ENCODE peak calls at places on chromosomes 7 and 10, in five cellular contexts. X is lower lobe of right lung, G is Peyer's patch, O is AG04450, V is tibial nerve. M is an unnamed sample.

GRCh38 chr7:108222236-108222892 is 92.2 kb upstream of the LAMB4 start:
- DNase-seq in O (no peak), X (no peak), V (no peak), G (no peak), M (no peak)

GRCh38 chr10:71203716-71204115 is 8.7 kb upstream of the UNC5B start:
- DNase-seq in G (no peak), O (no peak), X (no peak), V (no peak), M (no peak)

GRCh38 chr10:93462881-93463280 is 19.3 kb downstream of the MYOF start:
- DNase-seq in G (no peak), V (no peak), X (peak), O (no peak), M (no peak)

GRCh38 chr7:142459557-142459963 is 201.7 kb upstream of the PRSS58 start:
- DNase-seq in O (peak), X (no peak), V (no peak), G (no peak), M (no peak)

GRCh38 chr10:55180357-55180756 is 379.3 kb upstream of the PCDH15 start:
- DNase-seq in G (no peak), V (no peak), O (no peak), X (no peak), M (no peak)

GRCh38 chr7:140005754-140006503 is 56.8 kb downstream of the PARP12 start:
- DNase-seq in X (no peak), V (no peak), O (no peak), G (no peak), M (peak)

GRCh38 chr7:125934965-125935364 is 1005.3 kb upstream of the POT1 start:
- DNase-seq in X (no peak), G (no peak), V (no peak), O (no peak), M (no peak)

GRCh38 chr10:71950683-71951082 is 13.5 kb upstream of the CHST3 start:
- DNase-seq in V (no peak), X (no peak), G (no peak), O (no peak), M (no peak)

GRCh38 chr7:83267141-83267631 is 104.5 kb upstream of the PCLO start:
- DNase-seq in G (no peak), O (no peak), V (no peak), X (no peak), M (no peak)

GRCh38 chr10:71694567-71694968 is 25.0 kb downstream of the C10orf105 start:
- DNase-seq in V (no peak), X (peak), G (peak), O (no peak), M (no peak)

GRCh38 chr10:43044444-43045245 is 32.2 kb upstream of the RET start:
- DNase-seq in G (no peak), X (peak), V (peak), O (no peak), M (peak)

GRCh38 chr7:131327049-131327625 is 539 bp upstream of the MKLN1 start:
- DNase-seq in X (peak), V (no peak), O (no peak), G (peak), M (no peak)

GRCh38 chr7:48046458-48046857 is 11.1 kb downstream of the C7orf57 start:
- DNase-seq in O (no peak), G (no peak), V (no peak), X (no peak), M (no peak)

GRCh38 chr7:139830292-139830691 is 1.2 kb downstream of the TBXAS1 start:
- DNase-seq in O (no peak), X (no peak), G (no peak), V (no peak), M (no peak)

GRCh38 chr7:131188367-131189339 is 139.0 kb upstream of the MKLN1 start:
- DNase-seq in V (no peak), G (no peak), O (peak), X (no peak), M (no peak)

GRCh38 chr10:73649876-73650536 is 5.8 kb downstream of the SYNPO2L start:
- DNase-seq in G (no peak), O (no peak), X (no peak), V (no peak), M (no peak)

GRCh38 chr10:76583711-76584161 is 1053.9 kb downstream of the KCNMA1 start:
- DNase-seq in G (no peak), V (no peak), O (peak), X (no peak), M (no peak)

GRCh38 chr7:365593-365992 is 75.6 kb downstream of the FOXL3 start:
- DNase-seq in O (no peak), V (no peak), X (peak), G (no peak), M (no peak)

GRCh38 chr7:114589436-114589835 is 174.8 kb downstream of the FOXP2 start:
- DNase-seq in O (no peak), X (no peak), G (no peak), V (no peak), M (no peak)

GRCh38 chr10:57472823-57473619 is 794.7 kb downstream of the IPMK start:
- DNase-seq in V (no peak), O (no peak), X (no peak), G (no peak), M (no peak)

GRCh38 chr7:77866791-77867190 is 68.2 kb downstream of the PHTF2 start:
- DNase-seq in V (no peak), X (no peak), G (no peak), O (peak), M (no peak)

GRCh38 chr10:117860823-117861222 is 185.9 kb downstream of the RAB11FIP2 start:
- DNase-seq in O (no peak), G (no peak), X (no peak), V (no peak), M (no peak)

DNA sequence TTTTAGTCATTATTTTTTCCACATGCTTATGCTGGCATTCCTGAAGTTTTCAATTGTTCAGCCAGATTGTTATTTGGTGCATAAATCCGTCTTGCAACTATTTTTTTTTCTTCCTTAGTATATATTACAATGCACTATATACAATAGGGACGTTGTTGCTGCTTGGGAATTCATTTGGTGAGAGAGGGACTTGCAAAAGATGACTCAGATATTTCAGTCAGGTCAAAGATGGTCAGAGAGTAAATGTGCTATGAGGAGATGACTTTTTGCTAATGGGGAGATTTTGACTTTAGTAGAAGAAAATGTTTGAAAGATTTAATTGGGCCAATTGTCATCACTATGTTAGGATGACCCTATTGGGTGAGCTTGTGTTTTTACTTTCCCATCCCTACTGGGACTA is 348.4 kb upstream of the MTPN start:
- DNase-seq in O (no peak), X (no peak), V (no peak), G (no peak), M (no peak)
- TF ChIP-seq CTCF in O (no peak), X (no peak), V (no peak), G (no peak), M (no peak)

GRCh38 chr10:6841746-6842145 is 261.7 kb upstream of the PRKCQ start:
- DNase-seq in V (no peak), X (no peak), G (no peak), O (no peak), M (no peak)

GRCh38 chr10:6840093-6840763 is 260.2 kb upstream of the PRKCQ start:
- DNase-seq in O (no peak), V (no peak), X (no peak), G (no peak), M (no peak)

GRCh38 chr10:6840766-6841165 is 260.7 kb upstream of the PRKCQ start:
- DNase-seq in V (no peak), G (no peak), X (no peak), O (peak), M (no peak)

GRCh38 chr10:6833458-6834011 is 253.5 kb upstream of the PRKCQ start:
- DNase-seq in V (no peak), X (no peak), G (no peak), O (no peak), M (no peak)

GRCh38 chr10:6838118-6838517 is 258.0 kb upstream of the PRKCQ start:
- DNase-seq in G (no peak), O (no peak), V (no peak), X (no peak), M (no peak)
- TF ChIP-seq CTCF in G (no peak), O (no peak), V (no peak), X (peak), M (peak)

GRCh38 chr10:108913300-108913699 is 1010.0 kb downstream of the XPNPEP1 start:
- DNase-seq in G (no peak), X (no peak), O (no peak), V (no peak), M (no peak)

DNA sequence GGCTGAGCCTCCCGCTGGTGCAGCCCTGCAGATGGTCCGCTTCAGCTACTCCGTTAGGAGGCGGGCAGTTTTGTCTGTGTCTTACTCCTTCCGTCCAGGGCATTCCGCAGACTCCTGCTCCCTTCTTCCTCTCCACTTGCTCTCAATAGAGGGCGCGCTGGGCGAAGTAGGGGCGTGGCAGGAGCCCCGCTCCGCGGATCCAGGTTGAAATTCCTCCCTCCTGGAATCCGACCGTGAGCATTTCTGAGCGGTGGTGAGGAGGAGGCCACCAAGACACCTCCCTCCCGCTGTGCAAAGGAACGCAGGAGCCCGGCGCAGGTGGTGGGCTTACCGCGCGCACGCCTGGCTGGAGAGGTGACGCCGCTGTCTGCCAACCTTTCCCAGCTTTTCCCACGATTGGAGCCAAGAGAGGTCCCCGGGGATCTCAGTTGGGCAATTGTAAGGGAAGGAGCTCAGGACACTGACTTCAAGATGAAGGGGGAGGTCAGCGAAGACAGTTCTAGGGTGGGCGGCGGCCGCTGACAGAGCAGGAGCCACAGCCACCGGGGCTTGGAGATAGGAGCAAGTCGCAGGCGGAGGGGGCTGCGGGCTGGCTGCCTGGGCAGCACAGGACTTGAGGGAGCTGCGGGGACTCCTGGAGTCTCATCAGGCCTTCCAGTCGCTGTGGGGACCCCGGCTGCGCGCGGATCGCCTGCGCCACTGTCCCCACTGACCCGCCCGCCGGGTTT is 1011.3 kb downstream of the XPNPEP1 start:
- DNase-seq in X (peak), G (peak), V (peak), O (peak), M (peak)
- TF ChIP-seq CTCF in X (peak), G (no peak), V (no peak), O (peak), M (peak)

DNA sequence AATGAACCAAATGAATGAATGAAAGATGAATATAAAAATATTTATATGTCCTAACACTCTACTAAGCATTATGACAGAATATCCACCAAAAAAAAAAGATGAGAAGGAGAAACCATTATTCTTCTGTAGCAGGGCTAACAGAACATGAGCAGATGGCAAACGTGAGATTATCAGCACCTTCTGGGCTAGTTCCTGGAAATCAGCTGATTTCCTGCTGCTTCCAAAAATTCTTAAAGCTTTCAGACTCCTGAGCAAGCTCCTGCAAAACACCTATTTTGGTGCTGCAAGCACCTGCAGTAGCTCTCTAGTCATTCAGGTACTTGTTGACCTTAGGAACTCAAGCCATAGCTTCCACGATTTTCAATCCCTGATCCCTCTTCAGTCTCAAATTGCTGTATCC is 51.8 kb downstream of the NPSR1 start:
- DNase-seq in O (no peak), G (no peak), V (no peak), X (no peak), M (no peak)
- TF ChIP-seq CTCF in O (no peak), G (no peak), V (no peak), X (no peak), M (no peak)

GRCh38 chr10:120997313-120998102 is 146.3 kb downstream of the WDR11 start:
- DNase-seq in O (no peak), X (no peak), V (no peak), G (no peak), M (no peak)
- TF ChIP-seq CTCF in O (no peak), X (no peak), V (no peak), G (no peak), M (no peak)

DNA sequence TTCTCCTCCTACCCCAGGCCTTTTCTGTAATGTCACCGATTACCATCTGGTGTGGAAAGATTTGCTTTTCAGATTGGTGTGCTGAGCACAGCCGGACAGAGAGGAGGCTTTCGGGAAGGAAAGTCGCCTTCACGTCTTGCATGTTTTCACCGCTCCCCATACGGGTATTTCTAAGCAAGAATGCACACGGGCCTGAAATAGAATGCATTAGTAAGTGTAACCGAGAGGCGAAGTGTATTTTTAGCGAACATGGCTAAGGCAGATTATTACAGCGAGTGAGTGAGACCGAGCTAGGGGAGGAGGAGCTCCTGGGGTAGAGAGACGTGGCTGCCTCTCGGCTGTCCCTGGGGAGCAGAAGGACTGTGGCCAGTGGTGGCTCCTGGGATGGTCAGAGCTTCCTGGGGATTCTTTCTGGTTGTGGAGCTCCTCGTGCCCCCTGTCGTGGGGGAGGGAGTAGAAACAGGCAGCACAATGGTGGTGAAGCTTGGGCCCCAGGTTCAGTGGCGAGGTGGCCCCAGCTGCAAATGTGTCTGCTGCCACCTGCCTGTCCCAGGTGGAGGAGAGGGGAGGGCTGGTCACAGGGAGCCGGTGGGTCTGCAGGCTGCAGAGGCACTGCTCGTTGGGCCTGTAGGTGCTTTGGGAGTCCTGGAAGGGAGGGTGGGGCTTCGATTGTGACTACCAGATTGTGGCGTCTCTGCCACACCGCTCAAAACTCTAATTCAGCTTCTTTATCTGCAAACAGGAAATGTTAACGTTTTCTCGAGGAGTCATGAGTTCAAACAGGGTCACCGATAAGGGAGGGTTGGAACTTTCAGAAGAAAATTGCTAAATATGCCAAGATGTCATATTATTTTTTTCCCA is 135.8 kb downstream of the CAMK1D start:
- DNase-seq in G (peak), X (no peak), O (no peak), V (no peak), M (no peak)
- TF ChIP-seq CTCF in G (peak), X (no peak), O (no peak), V (no peak), M (no peak)

GRCh38 chr10:65556006-65556405 is 1369.8 kb upstream of the LRRTM3 start:
- DNase-seq in X (no peak), G (no peak), O (no peak), V (no peak), M (no peak)

GRCh38 chr10:65550761-65551160 is 1375.1 kb upstream of the LRRTM3 start:
- DNase-seq in O (no peak), X (no peak), G (no peak), V (no peak), M (no peak)

GRCh38 chr10:65559369-65559768 is 1366.5 kb upstream of the LRRTM3 start:
- DNase-seq in X (no peak), O (no peak), V (no peak), G (no peak), M (no peak)

GRCh38 chr10:65555192-65555591 is 1370.6 kb upstream of the LRRTM3 start:
- DNase-seq in V (no peak), G (no peak), O (no peak), X (no peak), M (no peak)
- TF ChIP-seq CTCF in V (no peak), G (no peak), O (no peak), X (no peak), M (peak)

DNA sequence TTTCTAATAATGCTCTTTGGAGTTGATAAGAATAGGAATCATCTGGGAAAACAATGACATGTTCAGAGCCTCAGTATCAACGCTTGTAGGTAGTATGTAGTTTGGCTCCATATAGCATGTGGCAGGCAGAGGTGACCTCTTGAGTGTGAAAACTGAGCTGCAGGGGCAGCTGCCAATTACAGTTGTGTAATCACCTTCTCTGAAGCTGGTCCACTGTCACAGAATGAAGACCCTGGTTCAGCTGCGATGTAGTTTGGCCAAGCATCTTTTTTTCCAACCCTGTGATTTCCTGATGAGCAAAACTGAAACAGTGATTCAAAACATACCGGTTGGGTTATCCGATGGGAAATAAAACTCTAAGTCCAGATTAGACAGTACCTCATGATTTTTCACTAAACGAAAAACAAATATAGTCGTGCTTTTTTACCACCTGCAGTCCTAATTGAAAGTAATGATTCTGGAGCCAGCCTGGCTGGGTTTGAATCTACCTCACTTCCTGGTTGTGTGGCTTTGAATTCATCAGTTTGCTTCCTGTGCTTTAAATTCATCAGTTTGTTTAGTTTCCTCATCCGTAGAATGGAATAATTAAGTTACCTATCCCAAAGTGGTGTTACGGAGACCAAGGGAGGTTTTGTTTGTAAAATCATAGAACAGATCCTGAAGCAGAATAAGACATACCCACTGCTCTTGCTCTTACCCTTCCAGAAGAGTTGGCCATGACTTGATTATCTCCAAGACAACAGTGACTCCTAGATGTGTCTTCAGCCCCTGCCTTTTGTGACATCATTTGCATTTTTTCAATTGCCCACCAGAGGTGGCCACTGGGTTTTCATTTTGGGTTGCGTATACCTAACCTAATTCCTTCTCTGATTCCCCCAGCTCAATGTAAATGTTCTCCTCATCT is 87.4 kb downstream of the CELF2 start:
- DNase-seq in O (no peak), X (no peak), V (no peak), G (no peak), M (no peak)
- TF ChIP-seq CTCF in O (no peak), X (no peak), V (no peak), G (no peak), M (no peak)

DNA sequence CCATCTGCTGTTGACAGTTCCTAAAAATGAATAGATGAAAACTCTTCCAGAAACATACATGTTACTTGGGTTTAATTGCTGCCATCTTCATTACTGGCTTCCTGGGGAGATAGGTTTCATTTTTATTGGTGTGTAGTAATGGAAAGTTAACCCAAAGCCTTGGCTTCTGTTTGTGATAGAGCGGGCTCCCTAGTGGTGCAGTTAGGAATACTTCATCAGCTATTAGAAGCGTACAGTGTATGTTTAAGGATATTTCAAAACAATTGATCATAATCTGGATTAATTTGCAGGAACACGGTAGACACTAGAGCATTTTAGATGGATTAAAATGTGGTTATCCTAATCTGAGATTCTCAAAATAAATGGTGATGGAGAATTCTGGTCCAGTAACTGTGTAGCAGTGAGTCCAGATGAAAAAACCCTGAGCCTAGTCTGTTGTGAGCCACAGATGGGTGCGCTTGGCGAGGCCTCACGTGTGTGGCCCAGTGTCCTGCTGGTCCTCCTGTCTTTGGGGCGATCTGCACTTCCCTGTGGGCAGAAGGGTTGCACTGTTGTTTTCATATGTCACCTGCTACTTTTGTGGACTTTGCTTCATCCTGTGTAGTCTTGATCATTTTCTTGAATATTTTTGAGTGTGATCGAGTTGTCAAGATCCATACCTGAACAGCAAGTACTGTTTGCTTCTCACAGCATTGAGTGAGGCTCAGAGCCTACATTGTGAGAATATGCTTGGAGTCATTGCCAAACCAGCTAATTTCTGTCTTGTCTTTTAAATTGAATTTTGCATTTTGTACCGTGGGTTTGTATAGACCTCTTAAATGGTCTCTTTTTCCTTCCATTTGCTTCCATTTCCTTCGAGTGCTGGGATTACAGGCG is 44.5 kb downstream of the SHH start:
- DNase-seq in G (no peak), O (no peak), V (no peak), X (no peak), M (no peak)
- TF ChIP-seq CTCF in G (no peak), O (no peak), V (no peak), X (no peak), M (no peak)

M was measured in chondrocyte.